ENCODE peak calls at places on chromosomes 6 and 20, in six cellular contexts. Q, Z, X, M, A and T are unnamed samples.

GRCh38 chr6:54737247-54737646 is 109.3 kb upstream of the FAM83B start:
- DNase-seq in Q (no peak), Z (no peak), X (no peak), M (no peak), A (no peak), T (no peak)

GRCh38 chr6:85403331-85404015 is 46.4 kb upstream of the NT5E start:
- DNase-seq in Q (no peak), Z (no peak), X (no peak), M (no peak), A (no peak), T (no peak)

GRCh38 chr6:26240981-26241770 is 123.8 kb upstream of the BTN3A2 start:
- DNase-seq in Q (no peak), Z (no peak), X (no peak), M (no peak), A (no peak), T (peak)

GRCh38 chr6:33949877-33950831 is 146.4 kb upstream of the MLN start:
- DNase-seq in Q (no peak), Z (no peak), X (no peak), M (no peak), A (no peak), T (peak)

GRCh38 chr20:21110811-21111210 is 4.7 kb upstream of the LINC00237 start:
- DNase-seq in Q (no peak), Z (no peak), X (no peak), M (no peak), A (no peak), T (no peak)

GRCh38 chr6:21371676-21372161 is 221.8 kb upstream of the SOX4 start:
- DNase-seq in Q (no peak), Z (no peak), X (no peak), M (no peak), A (no peak), T (no peak)

GRCh38 chr6:359261-360035 is 32.1 kb upstream of the IRF4 start:
- DNase-seq in Q (no peak), Z (peak), X (no peak), M (no peak), A (no peak), T (peak)

GRCh38 chr6:136113736-136114173 is 136.4 kb downstream of the MTFR2 start:
- DNase-seq in Q (no peak), Z (peak), X (peak), M (peak), A (peak), T (no peak)

GRCh38 chr6:40395066-40395697 is 192.0 kb downstream of the LRFN2 start:
- DNase-seq in Q (no peak), Z (no peak), X (no peak), M (no peak), A (no peak), T (no peak)

GRCh38 chr6:163489584-163489983 is 75.1 kb downstream of the QKI start:
- DNase-seq in Q (no peak), Z (no peak), X (no peak), M (no peak), A (no peak), T (no peak)
- H3K27ac ChIP-seq in Q (peak), Z (no peak), X (no peak), M (no peak), A (no peak), T (no peak)

GRCh38 chr6:166050559-166050958 is 117.1 kb downstream of the TBXT start:
- DNase-seq in Q (no peak), Z (no peak), X (no peak), M (no peak), A (no peak), T (no peak)

GRCh38 chr6:166046982-166047381 is 120.7 kb downstream of the TBXT start:
- DNase-seq in Q (no peak), Z (no peak), X (no peak), M (no peak), A (no peak), T (no peak)

GRCh38 chr6:166045173-166045957 is 122.3 kb downstream of the TBXT start:
- DNase-seq in Q (no peak), Z (no peak), X (no peak), M (no peak), A (no peak), T (no peak)

GRCh38 chr6:166041277-166041676 is 126.4 kb downstream of the TBXT start:
- DNase-seq in Q (no peak), Z (no peak), X (no peak), M (no peak), A (no peak), T (no peak)

DNA sequence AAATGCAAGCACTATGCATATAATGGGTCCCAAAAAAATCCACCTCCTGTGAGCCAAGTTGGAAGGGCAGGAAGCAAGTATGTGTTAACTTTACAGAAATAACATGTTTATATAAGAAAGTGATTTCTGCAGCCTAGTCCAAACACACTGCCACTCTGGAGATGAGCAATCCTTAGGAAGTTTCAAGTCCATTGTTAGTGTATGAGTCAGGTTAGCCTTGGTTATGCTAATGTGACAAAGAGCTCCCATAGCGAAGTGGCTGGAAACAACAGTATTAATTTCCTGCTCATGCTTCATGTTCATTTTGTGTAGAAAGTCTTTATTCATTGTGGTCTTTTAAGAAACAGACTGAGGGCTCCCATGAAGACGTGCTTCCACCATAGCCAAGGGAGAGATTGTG is 121.4 kb downstream of the TBXT start:
- DNase-seq in Q (no peak), Z (no peak), X (no peak), M (no peak), A (no peak), T (no peak)
- H3K27ac ChIP-seq in Q (no peak), Z (peak), X (no peak), M (no peak), A (no peak), T (no peak)

GRCh38 chr20:56360133-56360898 is 1.5 kb downstream of the FAM210B start:
- DNase-seq in Q (no peak), Z (no peak), X (no peak), M (no peak), A (no peak), T (no peak)

GRCh38 chr20:56360899-56361199 is 2.1 kb downstream of the FAM210B start:
- DNase-seq in Q (no peak), Z (no peak), X (no peak), M (no peak), A (no peak), T (no peak)

GRCh38 chr20:56358070-56358469 is 704 bp upstream of the FAM210B start:
- DNase-seq in Q (no peak), Z (no peak), X (no peak), M (no peak), A (no peak), T (no peak)

GRCh38 chr20:56358600-56359211 is at the start of gene FAM210B:
- DNase-seq in Q (peak), Z (peak), X (peak), M (peak), A (peak), T (peak)

DNA sequence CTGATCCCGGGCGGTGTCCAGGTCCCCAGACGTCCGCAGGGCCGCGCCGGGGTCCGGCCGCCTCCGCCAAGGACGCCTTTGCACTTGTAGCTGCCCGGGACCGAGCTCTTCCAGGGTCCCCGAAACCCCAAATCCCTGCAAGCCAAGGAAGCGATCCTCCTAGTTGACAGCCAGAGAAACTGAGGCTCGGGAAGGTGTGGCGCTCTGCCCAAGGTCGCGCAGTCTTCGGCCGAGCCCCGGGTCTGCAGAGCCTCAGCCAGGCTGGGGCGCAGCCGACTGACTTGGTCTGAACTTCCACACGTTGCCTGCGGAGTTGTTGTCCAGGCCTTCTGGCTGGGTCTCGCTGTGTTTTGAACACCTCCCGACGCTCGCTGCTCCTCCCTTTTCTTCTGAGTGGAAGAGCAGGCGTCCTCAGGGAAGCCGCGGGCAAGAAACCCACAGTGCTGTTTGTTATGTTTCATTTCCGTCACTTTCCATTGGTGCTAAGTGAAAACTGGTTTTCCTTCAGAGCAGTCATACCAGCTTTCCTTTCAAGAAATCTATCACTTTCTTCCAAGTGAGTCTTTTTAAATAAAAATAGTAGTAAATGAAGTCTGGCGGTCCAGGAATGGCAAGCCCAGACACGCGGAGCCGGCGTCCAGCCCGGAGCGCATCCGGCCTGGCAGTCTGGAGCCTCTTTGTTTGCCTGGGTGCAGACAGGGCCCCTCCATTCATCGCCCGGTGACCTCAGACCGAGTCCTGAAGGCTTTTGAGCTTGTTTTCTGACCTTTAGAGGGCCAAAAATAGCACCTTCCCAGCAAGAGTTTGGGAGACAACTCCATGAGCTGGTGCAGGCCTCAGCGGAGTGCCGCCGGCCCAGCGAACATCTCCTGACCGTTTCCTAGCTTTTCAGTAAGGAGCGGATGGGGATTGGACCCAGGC is 698 bp downstream of the FAM210B start:
- DNase-seq in Q (no peak), Z (peak), X (peak), M (peak), A (peak), T (peak)
- H3K27ac ChIP-seq in Q (peak), Z (peak), X (peak), M (peak), A (peak), T (peak)

GRCh38 chr6:10516953-10517352 is 4.2 kb upstream of the GCNT2 start:
- DNase-seq in Q (no peak), Z (no peak), X (no peak), M (no peak), A (no peak), T (no peak)

GRCh38 chr6:10511477-10511876 is 9.7 kb upstream of the GCNT2 start:
- DNase-seq in Q (no peak), Z (no peak), X (no peak), M (no peak), A (no peak), T (no peak)

GRCh38 chr6:10510592-10511367 is 10.4 kb upstream of the GCNT2 start:
- DNase-seq in Q (peak), Z (peak), X (peak), M (peak), A (no peak), T (peak)

GRCh38 chr6:10513544-10513943 is 7.6 kb upstream of the GCNT2 start:
- DNase-seq in Q (no peak), Z (no peak), X (no peak), M (no peak), A (no peak), T (no peak)

GRCh38 chr6:10514049-10514780 is 6.9 kb upstream of the GCNT2 start:
- DNase-seq in Q (no peak), Z (no peak), X (no peak), M (no peak), A (no peak), T (no peak)
- H3K27ac ChIP-seq in Q (no peak), Z (no peak), X (no peak), M (no peak), A (no peak), T (no peak)

GRCh38 chr6:144007455-144007778 is 642 bp downstream of the PLAGL1 start:
- DNase-seq in Q (no peak), Z (no peak), X (no peak), M (no peak), A (no peak), T (no peak)
- H3K27ac ChIP-seq in Q (peak), Z (peak), X (peak), M (no peak), A (no peak), T (no peak)

GRCh38 chr6:16521528-16521927 is 239.7 kb downstream of the ATXN1 start:
- DNase-seq in Q (no peak), Z (no peak), X (no peak), M (no peak), A (no peak), T (no peak)
- H3K27ac ChIP-seq in Q (no peak), Z (no peak), X (no peak), M (no peak), A (no peak), T (no peak)

DNA sequence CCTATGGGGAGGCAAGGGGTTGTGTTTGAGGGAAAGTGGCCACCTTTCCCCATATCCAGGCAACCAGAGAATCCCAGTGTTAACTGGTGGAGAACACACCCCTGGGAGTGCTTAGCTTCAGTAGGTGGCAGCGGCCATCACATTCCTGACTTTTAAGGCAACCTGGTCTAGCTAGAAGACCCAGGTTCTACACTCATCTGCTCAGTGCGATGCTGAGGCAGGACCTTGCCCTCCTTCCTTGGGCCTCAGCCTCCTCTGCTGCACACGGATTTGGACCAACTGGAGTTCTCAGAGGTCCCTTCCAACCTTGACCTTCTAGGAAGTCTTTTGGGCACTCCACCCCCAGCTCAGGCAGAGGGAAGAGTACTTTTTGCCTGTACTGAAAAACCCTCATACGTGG is 3.0 kb downstream of the CCND3 start:
- DNase-seq in Q (no peak), Z (no peak), X (no peak), M (no peak), A (no peak), T (no peak)
- H3K27ac ChIP-seq in Q (no peak), Z (peak), X (peak), M (peak), A (peak), T (peak)

GRCh38 chr6:15285682-15286294 is 39.9 kb downstream of the JARID2 start:
- DNase-seq in Q (no peak), Z (no peak), X (no peak), M (no peak), A (no peak), T (no peak)
- H3K27ac ChIP-seq in Q (no peak), Z (no peak), X (no peak), M (no peak), A (no peak), T (no peak)